ENCODE peak calls at places on chromosomes 4 and X, in five cellular contexts. One of them, this sample, is unnamed.

GRCh38 chrX:39484669-39485068 is 613.1 kb downstream of the BCOR start:
- DNase-seq in mucosa of gallbladder: no peak
- DNase-seq in stimulated activated CD4-positive, alpha-beta T cell treated with anti-CD3 and anti-CD28 coated beads, Interleukin-4, amount 100 ng/mL, for 48 hours: no peak
- DNase-seq in NCI-H2029 treated with DMSO at 0.1 percent for 48 hours: no peak
- DNase-seq in stimulated activated CD8-positive, alpha-beta memory T cell treated with anti-CD3 and anti-CD28 coated beads, Interleukin-7, amount 100 ng/mL, for 48 hours: no peak
- DNase-seq in this sample: no peak

GRCh38 chr4:154076921-154077320 is 288.0 kb upstream of the SFRP2 start:
- DNase-seq in mucosa of gallbladder: no peak
- DNase-seq in stimulated activated CD4-positive, alpha-beta T cell treated with anti-CD3 and anti-CD28 coated beads, Interleukin-4, amount 100 ng/mL, for 48 hours: no peak
- DNase-seq in NCI-H2029 treated with DMSO at 0.1 percent for 48 hours: no peak
- DNase-seq in stimulated activated CD8-positive, alpha-beta memory T cell treated with anti-CD3 and anti-CD28 coated beads, Interleukin-7, amount 100 ng/mL, for 48 hours: no peak
- DNase-seq in this sample: no peak

GRCh38 chrX:9466115-9466495 is 1.2 kb downstream of the TBL1X start:
- DNase-seq in mucosa of gallbladder: peak; percentile 34
- DNase-seq in stimulated activated CD4-positive, alpha-beta T cell treated with anti-CD3 and anti-CD28 coated beads, Interleukin-4, amount 100 ng/mL, for 48 hours: no peak
- DNase-seq in NCI-H2029 treated with DMSO at 0.1 percent for 48 hours: no peak
- DNase-seq in stimulated activated CD8-positive, alpha-beta memory T cell treated with anti-CD3 and anti-CD28 coated beads, Interleukin-7, amount 100 ng/mL, for 48 hours: no peak
- DNase-seq in this sample: no peak

GRCh38 chrX:39813631-39814246 is 284.0 kb downstream of the BCOR start:
- DNase-seq in mucosa of gallbladder: peak; percentile 76
- DNase-seq in stimulated activated CD4-positive, alpha-beta T cell treated with anti-CD3 and anti-CD28 coated beads, Interleukin-4, amount 100 ng/mL, for 48 hours: no peak
- DNase-seq in NCI-H2029 treated with DMSO at 0.1 percent for 48 hours: no peak
- DNase-seq in stimulated activated CD8-positive, alpha-beta memory T cell treated with anti-CD3 and anti-CD28 coated beads, Interleukin-7, amount 100 ng/mL, for 48 hours: no peak
- DNase-seq in this sample: no peak

GRCh38 chr4:7418131-7418943 is 16.4 kb downstream of the PSAPL1 start:
- DNase-seq in mucosa of gallbladder: no peak
- DNase-seq in stimulated activated CD4-positive, alpha-beta T cell treated with anti-CD3 and anti-CD28 coated beads, Interleukin-4, amount 100 ng/mL, for 48 hours: no peak
- DNase-seq in NCI-H2029 treated with DMSO at 0.1 percent for 48 hours: no peak
- DNase-seq in stimulated activated CD8-positive, alpha-beta memory T cell treated with anti-CD3 and anti-CD28 coated beads, Interleukin-7, amount 100 ng/mL, for 48 hours: no peak
- DNase-seq in this sample: no peak

GRCh38 chr4:39544580-39545315 is 17.5 kb upstream of the UGDH start:
- DNase-seq in mucosa of gallbladder: no peak
- DNase-seq in stimulated activated CD4-positive, alpha-beta T cell treated with anti-CD3 and anti-CD28 coated beads, Interleukin-4, amount 100 ng/mL, for 48 hours: no peak
- DNase-seq in NCI-H2029 treated with DMSO at 0.1 percent for 48 hours: no peak
- DNase-seq in stimulated activated CD8-positive, alpha-beta memory T cell treated with anti-CD3 and anti-CD28 coated beads, Interleukin-7, amount 100 ng/mL, for 48 hours: no peak
- DNase-seq in this sample: no peak

GRCh38 chrX:9875801-9876200 is 89.6 kb downstream of the SHROOM2 start:
- DNase-seq in mucosa of gallbladder: no peak
- DNase-seq in stimulated activated CD4-positive, alpha-beta T cell treated with anti-CD3 and anti-CD28 coated beads, Interleukin-4, amount 100 ng/mL, for 48 hours: no peak
- DNase-seq in NCI-H2029 treated with DMSO at 0.1 percent for 48 hours: no peak
- DNase-seq in stimulated activated CD8-positive, alpha-beta memory T cell treated with anti-CD3 and anti-CD28 coated beads, Interleukin-7, amount 100 ng/mL, for 48 hours: no peak
- DNase-seq in this sample: no peak

GRCh38 chr4:152968806-152969394 is 32.8 kb downstream of the FHDC1 start:
- DNase-seq in mucosa of gallbladder: no peak
- DNase-seq in stimulated activated CD4-positive, alpha-beta T cell treated with anti-CD3 and anti-CD28 coated beads, Interleukin-4, amount 100 ng/mL, for 48 hours: no peak
- DNase-seq in NCI-H2029 treated with DMSO at 0.1 percent for 48 hours: no peak
- DNase-seq in stimulated activated CD8-positive, alpha-beta memory T cell treated with anti-CD3 and anti-CD28 coated beads, Interleukin-7, amount 100 ng/mL, for 48 hours: no peak
- DNase-seq in this sample: no peak

GRCh38 chrX:50579955-50580354 is 109.3 kb upstream of the DGKK start:
- DNase-seq in mucosa of gallbladder: peak; percentile 33
- DNase-seq in stimulated activated CD4-positive, alpha-beta T cell treated with anti-CD3 and anti-CD28 coated beads, Interleukin-4, amount 100 ng/mL, for 48 hours: peak; percentile 2
- DNase-seq in NCI-H2029 treated with DMSO at 0.1 percent for 48 hours: peak; percentile 3
- DNase-seq in stimulated activated CD8-positive, alpha-beta memory T cell treated with anti-CD3 and anti-CD28 coated beads, Interleukin-7, amount 100 ng/mL, for 48 hours: peak; percentile 1
- DNase-seq in this sample: no peak

GRCh38 chrX:129785160-129785947 is 5.6 kb downstream of the SASH3 start:
- DNase-seq in mucosa of gallbladder: no peak
- DNase-seq in stimulated activated CD4-positive, alpha-beta T cell treated with anti-CD3 and anti-CD28 coated beads, Interleukin-4, amount 100 ng/mL, for 48 hours: no peak
- DNase-seq in NCI-H2029 treated with DMSO at 0.1 percent for 48 hours: no peak
- DNase-seq in stimulated activated CD8-positive, alpha-beta memory T cell treated with anti-CD3 and anti-CD28 coated beads, Interleukin-7, amount 100 ng/mL, for 48 hours: no peak
- DNase-seq in this sample: no peak

GRCh38 chr4:147733614-147734344 is 1.9 kb downstream of the ARHGAP10 start:
- DNase-seq in mucosa of gallbladder: no peak
- DNase-seq in stimulated activated CD4-positive, alpha-beta T cell treated with anti-CD3 and anti-CD28 coated beads, Interleukin-4, amount 100 ng/mL, for 48 hours: no peak
- DNase-seq in NCI-H2029 treated with DMSO at 0.1 percent for 48 hours: no peak
- DNase-seq in stimulated activated CD8-positive, alpha-beta memory T cell treated with anti-CD3 and anti-CD28 coated beads, Interleukin-7, amount 100 ng/mL, for 48 hours: no peak
- DNase-seq in this sample: no peak

GRCh38 chr4:76948441-76949292 is 885 bp upstream of the SEPTIN11 start:
- DNase-seq in mucosa of gallbladder: peak; percentile 70
- DNase-seq in stimulated activated CD4-positive, alpha-beta T cell treated with anti-CD3 and anti-CD28 coated beads, Interleukin-4, amount 100 ng/mL, for 48 hours: peak; percentile 36
- DNase-seq in NCI-H2029 treated with DMSO at 0.1 percent for 48 hours: no peak
- DNase-seq in stimulated activated CD8-positive, alpha-beta memory T cell treated with anti-CD3 and anti-CD28 coated beads, Interleukin-7, amount 100 ng/mL, for 48 hours: peak; percentile 43
- DNase-seq in this sample: peak; percentile 24

GRCh38 chr4:189081831-189082230 is 858.8 kb upstream of the FRG1 start:
- DNase-seq in mucosa of gallbladder: no peak
- DNase-seq in stimulated activated CD4-positive, alpha-beta T cell treated with anti-CD3 and anti-CD28 coated beads, Interleukin-4, amount 100 ng/mL, for 48 hours: no peak
- DNase-seq in NCI-H2029 treated with DMSO at 0.1 percent for 48 hours: no peak
- DNase-seq in stimulated activated CD8-positive, alpha-beta memory T cell treated with anti-CD3 and anti-CD28 coated beads, Interleukin-7, amount 100 ng/mL, for 48 hours: no peak
- DNase-seq in this sample: no peak

GRCh38 chrX:82081027-82081426 is 879.1 kb downstream of the SH3BGRL start:
- DNase-seq in mucosa of gallbladder: no peak
- DNase-seq in stimulated activated CD4-positive, alpha-beta T cell treated with anti-CD3 and anti-CD28 coated beads, Interleukin-4, amount 100 ng/mL, for 48 hours: no peak
- DNase-seq in NCI-H2029 treated with DMSO at 0.1 percent for 48 hours: no peak
- DNase-seq in stimulated activated CD8-positive, alpha-beta memory T cell treated with anti-CD3 and anti-CD28 coated beads, Interleukin-7, amount 100 ng/mL, for 48 hours: no peak
- DNase-seq in this sample: no peak

GRCh38 chrX:67724359-67725110 is 180.7 kb downstream of the AR start:
- DNase-seq in mucosa of gallbladder: no peak
- DNase-seq in stimulated activated CD4-positive, alpha-beta T cell treated with anti-CD3 and anti-CD28 coated beads, Interleukin-4, amount 100 ng/mL, for 48 hours: no peak
- DNase-seq in NCI-H2029 treated with DMSO at 0.1 percent for 48 hours: no peak
- DNase-seq in stimulated activated CD8-positive, alpha-beta memory T cell treated with anti-CD3 and anti-CD28 coated beads, Interleukin-7, amount 100 ng/mL, for 48 hours: no peak
- DNase-seq in this sample: no peak

GRCh38 chr4:13024147-13025105 is 459.7 kb downstream of the RAB28 start:
- DNase-seq in mucosa of gallbladder: no peak
- DNase-seq in stimulated activated CD4-positive, alpha-beta T cell treated with anti-CD3 and anti-CD28 coated beads, Interleukin-4, amount 100 ng/mL, for 48 hours: no peak
- DNase-seq in NCI-H2029 treated with DMSO at 0.1 percent for 48 hours: no peak
- DNase-seq in stimulated activated CD8-positive, alpha-beta memory T cell treated with anti-CD3 and anti-CD28 coated beads, Interleukin-7, amount 100 ng/mL, for 48 hours: no peak
- DNase-seq in this sample: no peak